ENCODE peak calls at places on chromosome 17, in eight cellular contexts. B is T47D; U is keratinocyte; I is omental fat pad; C is ELR; W is activated T-helper 1 cell treated with anti-CD3 and anti-CD28 coated beads, Interleukin-2, amount 50 U/mL, for 16 hours; R is endothelial cell; N is hypothalamus. V is an unnamed sample.

GRCh38 chr17:33647976-33648375 is 354.9 kb upstream of the ASIC2 start:
- DNase-seq in N (no peak), W (no peak), C (no peak), U (no peak), B (peak; percentile 39), R (peak; percentile 16), I (no peak), V (no peak)

GRCh38 chr17:64780096-64781012 is 118.2 kb upstream of the SMURF2 start:
- DNase-seq in R (peak; percentile 59), U (no peak), W (peak; percentile 65), C (peak; percentile 54), B (no peak), N (no peak), I (no peak), V (peak; percentile 82)

GRCh38 chr17:36808181-36808661 is 129.1 kb upstream of the LHX1 start:
- DNase-seq in N (no peak), B (peak; percentile 44), W (no peak), C (peak; percentile 11), R (peak; percentile 56), U (no peak), I (no peak), V (peak; percentile 82)

GRCh38 chr17:82065638-82066303 is at the start of gene DUS1L:
- DNase-seq in I (no peak), N (no peak), R (peak; percentile 56), W (peak; percentile 63), C (peak; percentile 68), U (no peak), B (peak; percentile 75), V (peak; percentile 90)

GRCh38 chr17:68033636-68034451 is 1.7 kb upstream of the KPNA2 start:
- DNase-seq in B (no peak), C (peak; percentile 69), I (no peak), N (no peak), W (no peak), U (no peak), R (peak; percentile 42), V (peak; percentile 86)

GRCh38 chr17:32021618-32021955 is 14.4 kb downstream of the LRRC37B start:
- DNase-seq in N (no peak), U (no peak), W (no peak), I (no peak), C (no peak), R (no peak), B (no peak), V (no peak)

GRCh38 chr17:57422574-57423164 is 166.3 kb downstream of the MSI2 start:
- DNase-seq in C (peak; percentile 69), W (no peak), U (no peak), R (no peak), I (no peak), B (no peak), N (no peak), V (no peak)

GRCh38 chr17:48522031-48522593 is 8.7 kb downstream of the HOXB1 start:
- DNase-seq in C (no peak), I (no peak), W (no peak), U (no peak), B (peak; percentile 64), R (no peak), N (no peak), V (no peak)

GRCh38 chr17:40901981-40902862 is 17.2 kb upstream of the KRT20 start:
- DNase-seq in W (no peak), R (no peak), B (no peak), C (peak; percentile 64), U (no peak), N (no peak), I (no peak), V (no peak)

GRCh38 chr17:27384261-27384701 is 72.0 kb upstream of the KSR1 start:
- DNase-seq in I (no peak), R (no peak), U (peak; percentile 68), N (no peak), C (peak; percentile 98), B (no peak), W (no peak), V (no peak)

GRCh38 chr17:41806685-41807445 is 4.9 kb downstream of the P3H4 start:
- DNase-seq in N (no peak), R (no peak), U (no peak), W (no peak), I (no peak), C (no peak), B (no peak), V (no peak)